ENCODE peak calls at places on chromosome 12, in eight cellular contexts. J, D, Z, E, U, M, K and F are unnamed samples.
A peak's percentile ranks its signal among the peaks of the same experiment; 100 is the strongest.

GRCh38 chr12:111274820-111275219 is 94.1 kb downstream of the PHETA1 start:
- DNase-seq in D (no peak), J (no peak), E (no peak), U (no peak), K (no peak), M (no peak), Z (no peak), F (no peak)

GRCh38 chr12:49041881-49042484 is 18.6 kb downstream of the KMT2D start:
- DNase-seq in D (no peak), K (no peak), M (no peak), J (no peak), Z (no peak), U (no peak), E (no peak), F (no peak)

GRCh38 chr12:107511292-107511691 is 174.3 kb upstream of the PWP1 start:
- DNase-seq in U (no peak), Z (no peak), K (peak; percentile 8), M (peak; percentile 41), E (no peak), J (no peak), D (no peak), F (no peak)

GRCh38 chr12:100234166-100234565 is 32.7 kb downstream of the DEPDC4 start:
- DNase-seq in E (peak; percentile 29), D (no peak), J (no peak), Z (no peak), M (no peak), K (peak; percentile 40), U (no peak), F (no peak)

GRCh38 chr12:92543359-92543758 is 159.4 kb upstream of the PLEKHG7 start:
- DNase-seq in E (no peak), J (no peak), M (no peak), U (no peak), K (peak; percentile 25), Z (no peak), D (no peak), F (no peak)

GRCh38 chr12:54352891-54353874 is 11.1 kb downstream of the GPR84 start:
- DNase-seq in D (no peak), Z (no peak), E (no peak), J (no peak), K (peak; percentile 71), M (peak; percentile 51), U (peak; percentile 51), F (peak; percentile 59)

GRCh38 chr12:67539329-67539728 is 109.2 kb upstream of the DYRK2 start:
- DNase-seq in M (peak; percentile 47), Z (no peak), K (no peak), E (no peak), U (no peak), J (no peak), D (no peak), F (no peak)

GRCh38 chr12:54407183-54407905 is 11.7 kb downstream of the ITGA5 start:
- DNase-seq in U (no peak), M (no peak), J (peak; percentile 4), D (no peak), Z (no peak), K (no peak), E (no peak), F (no peak)

GRCh38 chr12:8544295-8544694 is 3.6 kb upstream of the CLEC4E start:
- DNase-seq in Z (peak; percentile 36), D (no peak), E (peak; percentile 60), J (peak; percentile 69), U (peak; percentile 87), K (peak; percentile 72), M (peak; percentile 51), F (peak; percentile 47)

GRCh38 chr12:117874842-117875434 is 93.9 kb downstream of the KSR2 start:
- DNase-seq in Z (peak; percentile 66), D (no peak), J (peak; percentile 50), K (peak; percentile 58), U (peak; percentile 95), M (peak; percentile 61), E (peak; percentile 60), F (peak; percentile 53)

GRCh38 chr12:12946686-12947355 is 5.1 kb downstream of the GPRC5D start:
- DNase-seq in K (no peak), D (no peak), E (no peak), U (peak; percentile 17), M (no peak), J (no peak), Z (peak; percentile 39), F (peak; percentile 40)

GRCh38 chr12:12294215-12295005 is 27.6 kb upstream of the LRP6 start:
- DNase-seq in U (no peak), M (no peak), E (no peak), D (no peak), K (peak; percentile 15), J (no peak), Z (no peak), F (no peak)

GRCh38 chr12:75208851-75209781 is 523 bp downstream of the KCNC2 start:
- DNase-seq in J (peak; percentile 31), U (peak; percentile 85), E (no peak), D (no peak), Z (peak; percentile 41), K (peak; percentile 36), M (no peak), F (no peak)

GRCh38 chr12:121530600-121531355 is 50.0 kb downstream of the KDM2B start:
- DNase-seq in Z (peak; percentile 57), K (peak; percentile 80), E (peak; percentile 83), U (no peak), D (peak; percentile 50), J (peak; percentile 87), M (peak; percentile 90), F (peak; percentile 45)

GRCh38 chr12:92496790-92497189 is 206.0 kb upstream of the PLEKHG7 start:
- DNase-seq in D (no peak), J (no peak), K (no peak), M (no peak), Z (no peak), E (no peak), U (no peak), F (no peak)

GRCh38 chr12:120060196-120060595 is 56.4 kb downstream of the RAB35 start:
- DNase-seq in D (no peak), U (no peak), E (no peak), K (no peak), J (no peak), M (no peak), Z (no peak), F (no peak)

GRCh38 chr12:21505888-21506287 is 4.3 kb downstream of the GOLT1B start:
- DNase-seq in D (no peak), K (no peak), Z (no peak), E (no peak), U (no peak), J (no peak), M (no peak), F (no peak)

GRCh38 chr12:88750867-88751543 is 170.7 kb upstream of the KITLG start:
- DNase-seq in D (no peak), E (no peak), J (no peak), U (no peak), Z (no peak), M (no peak), K (no peak), F (no peak)

GRCh38 chr12:1939745-1940607 is 21.5 kb upstream of the CACNA2D4 start:
- DNase-seq in K (peak; percentile 83), M (peak; percentile 84), D (no peak), Z (peak; percentile 83), J (peak; percentile 83), U (peak; percentile 95), E (peak; percentile 88), F (peak; percentile 85)

GRCh38 chr12:75735853-75736252 is 224.4 kb upstream of the KRR1 start:
- DNase-seq in Z (no peak), E (no peak), M (no peak), K (no peak), U (no peak), D (no peak), J (no peak), F (peak; percentile 6)

GRCh38 chr12:129615001-129615400 is 288.8 kb downstream of the TMEM132D start:
- DNase-seq in E (no peak), M (no peak), J (no peak), K (no peak), U (no peak), D (no peak), Z (no peak), F (no peak)

GRCh38 chr12:39958377-39958776 is 147.5 kb downstream of the SLC2A13 start:
- DNase-seq in D (no peak), E (no peak), U (no peak), J (no peak), K (no peak), Z (no peak), M (no peak), F (no peak)

GRCh38 chr12:12553208-12553785 is 9.4 kb downstream of the DUSP16 start:
- DNase-seq in Z (no peak), D (no peak), U (no peak), M (no peak), E (no peak), J (no peak), K (no peak), F (no peak)

GRCh38 chr12:113831016-113831415 is 135.1 kb downstream of the RBM19 start:
- DNase-seq in U (no peak), K (peak; percentile 40), J (no peak), D (no peak), M (no peak), Z (no peak), E (no peak), F (no peak)
- H3K27ac ChIP-seq in U (no peak overlapping the region), K (no peak overlapping the region), J (no peak overlapping the region), D (no peak overlapping the region), M (no peak overlapping the region), Z (no peak overlapping the region), E (no peak overlapping the region), F (no peak overlapping the region)

DNA sequence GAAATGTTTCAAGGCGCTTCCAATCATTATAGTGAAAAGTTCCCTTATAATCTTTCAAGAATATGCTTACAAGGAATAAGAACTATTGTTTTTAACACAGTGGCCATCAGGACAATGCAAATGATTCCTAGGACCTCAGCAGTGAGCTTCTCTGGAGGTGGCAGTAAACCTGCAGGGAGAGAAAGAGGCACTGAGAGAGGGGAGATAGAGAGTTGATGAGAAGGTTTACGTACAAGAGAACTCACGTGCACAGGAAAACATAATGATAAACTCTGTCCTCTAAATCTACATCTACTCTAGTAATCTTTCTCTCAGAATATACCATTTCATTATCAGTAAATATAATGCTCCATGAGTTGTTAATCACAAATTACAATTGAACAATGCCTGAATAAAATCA is 715 bp downstream of the KLRC4 start:
- DNase-seq in J (no peak), Z (no peak), E (no peak), U (no peak), K (no peak), D (no peak), M (no peak), F (no peak)
- H3K27ac ChIP-seq in J (no peak overlapping the region), Z (no peak overlapping the region), E (no peak overlapping the region), U (no peak overlapping the region), K (no peak overlapping the region), D (no peak overlapping the region), M (no peak overlapping the region), F (no peak overlapping the region)

DNA sequence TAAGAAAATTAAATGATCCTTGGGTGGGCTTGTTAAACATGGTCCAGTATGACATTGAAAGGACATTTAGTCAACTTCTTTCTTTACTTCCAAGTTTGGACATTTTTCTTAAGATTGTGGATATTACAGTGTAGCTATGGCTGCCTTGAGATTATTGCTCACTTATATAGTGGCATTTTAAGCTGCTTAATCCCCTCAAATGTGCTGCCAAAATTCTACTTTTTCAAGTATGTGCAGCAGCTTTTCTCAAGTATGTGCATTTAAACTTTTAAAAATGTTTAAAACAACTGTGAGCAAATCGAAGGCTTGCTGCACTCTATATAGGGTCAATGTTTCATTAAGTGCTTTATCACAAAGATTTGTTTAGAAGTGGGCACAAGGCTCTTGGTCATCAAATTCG is 7.4 kb downstream of the TXNRD1 start:
- DNase-seq in K (no peak), U (no peak), M (no peak), E (no peak), D (no peak), Z (no peak), J (no peak), F (no peak)
- H3K27ac ChIP-seq in K (no peak overlapping the region), U (no peak overlapping the region), M (no peak overlapping the region), E (no peak overlapping the region), D (peak overlapping the region; percentile 41), Z (no peak overlapping the region), J (no peak overlapping the region), F (no peak overlapping the region)

GRCh38 chr12:108675792-108676191 is 42.1 kb upstream of the SELPLG start:
- DNase-seq in D (no peak), E (no peak), M (no peak), Z (no peak), U (no peak), J (no peak), K (no peak), F (no peak)
- H3K27ac ChIP-seq in D (peak overlapping the region; percentile 53), E (no peak overlapping the region), M (no peak overlapping the region), Z (no peak overlapping the region), U (no peak overlapping the region), J (no peak overlapping the region), K (no peak overlapping the region), F (no peak overlapping the region)